ENCODE peak calls at places on chromosomes 1 and 21, in four cellular contexts. C, W, K and E are unnamed samples.

GRCh38 chr1:202007703-202008489 is 2.5 kb upstream of the ELF3 start:
- DNase-seq in C (no peak), W (no peak), K (no peak), E (no peak)

GRCh38 chr1:18649713-18650370 is 19.2 kb downstream of the PAX7 start:
- DNase-seq in C (no peak), W (no peak), K (no peak), E (no peak)

GRCh38 chr1:38815903-38816627 is 43.5 kb downstream of the RRAGC start:
- DNase-seq in C (no peak), W (no peak), K (no peak), E (no peak)

GRCh38 chr1:9317591-9318331 is 25.1 kb downstream of the SPSB1 start:
- DNase-seq in C (peak; percentile 33), W (no peak), K (no peak), E (no peak)

GRCh38 chr1:38670544-38671122 is 188.9 kb downstream of the RRAGC start:
- DNase-seq in C (no peak), W (no peak), K (no peak), E (no peak)

GRCh38 chr21:32325706-32326105 is 27.1 kb downstream of the MRAP start:
- DNase-seq in C (peak; percentile 20), W (no peak), K (no peak), E (no peak)

GRCh38 chr1:201001962-201002361 is 21.6 kb downstream of the KIF21B start:
- DNase-seq in C (no peak), W (no peak), K (no peak), E (no peak)

GRCh38 chr1:178493301-178493741 is 3.4 kb downstream of the CLEC20A start:
- DNase-seq in C (no peak), W (no peak), K (no peak), E (no peak)

GRCh38 chr1:226457307-226457712 is 49.4 kb upstream of the PARP1 start:
- DNase-seq in C (no peak), W (no peak), K (no peak), E (no peak)

GRCh38 chr1:154595621-154596020 is 12.4 kb downstream of the ADAR start:
- DNase-seq in C (no peak), W (no peak), K (no peak), E (no peak)

GRCh38 chr1:154446292-154446691 is 41.1 kb downstream of the IL6R start:
- DNase-seq in C (no peak), W (no peak), K (no peak), E (no peak)

GRCh38 chr1:231533240-231533639 is 4.8 kb downstream of the TSNAX start:
- DNase-seq in C (no peak), W (no peak), K (no peak), E (no peak)

GRCh38 chr1:32622806-32623694 is 27.3 kb downstream of the ZBTB8OS start:
- DNase-seq in C (no peak), W (no peak), K (no peak), E (no peak)

GRCh38 chr1:202639500-202639899 is 70.8 kb downstream of the SYT2 start:
- DNase-seq in C (no peak), W (no peak), K (no peak), E (no peak)

GRCh38 chr1:171850951-171851350 is 9.7 kb downstream of the DNM3 start:
- DNase-seq in C (no peak), W (no peak), K (no peak), E (no peak)

GRCh38 chr1:44808063-44808937 is at the start of gene BTBD19:
- DNase-seq in C (peak; percentile 81), W (no peak), K (peak; percentile 70), E (peak; percentile 97)

GRCh38 chr1:38064232-38064903 is 17.8 kb upstream of the POU3F1 start:
- DNase-seq in C (peak; percentile 31), W (no peak), K (no peak), E (no peak)

GRCh38 chr1:116891396-116892072 is 18.2 kb upstream of the PTGFRN start:
- DNase-seq in C (no peak), W (no peak), K (no peak), E (no peak)

GRCh38 chr1:27382950-27383627 is at the start of gene CD164L2:
- DNase-seq in C (no peak), W (no peak), K (no peak), E (no peak)

GRCh38 chr1:212669600-212669999 is 30.0 kb downstream of the BATF3 start:
- DNase-seq in C (no peak), W (no peak), K (no peak), E (no peak)

GRCh38 chr1:164092603-164093353 is 466.2 kb upstream of the PBX1 start:
- DNase-seq in C (no peak), W (no peak), K (no peak), E (no peak)

GRCh38 chr1:97849350-97850339 is 71.2 kb downstream of the DPYD start:
- DNase-seq in C (no peak), W (no peak), K (no peak), E (no peak)